ENCODE peak calls at places on chromosomes 1 and 21, in six cellular contexts. V is heart left ventricle; I is pancreas; Z is NT2/D1; B is A673; W is CD8-positive, alpha-beta memory T cell. D is an unnamed sample. For H3K36me3, the result is how much of the 10 kb centered on the place peaks cover.

GRCh38 chr1:237201155-237201554 is 159.2 kb downstream of the RYR2 start:
- DNase-seq in V (no peak), I (no peak), Z (no peak), B (no peak), W (no peak), D (no peak)

GRCh38 chr1:112307930-112308329 is 88.1 kb upstream of the CTTNBP2NL start:
- DNase-seq in V (no peak), I (no peak), Z (no peak), B (no peak), W (no peak), D (no peak)

GRCh38 chr1:1433804-1434130 is 1.7 kb upstream of the VWA1 start:
- DNase-seq in V (peak), I (no peak), Z (no peak), B (no peak), W (no peak), D (no peak)

GRCh38 chr1:23122023-23122738 is 46.5 kb downstream of the LUZP1 start:
- DNase-seq in V (no peak), I (no peak), Z (no peak), B (peak), W (no peak), D (no peak)

GRCh38 chr1:26102046-26102925 is 9.3 kb upstream of the PDIK1L start:
- DNase-seq in V (no peak), I (no peak), Z (no peak), B (no peak), W (no peak), D (no peak)

GRCh38 chr1:2480986-2481364 is 4.9 kb downstream of the PLCH2 start:
- DNase-seq in V (no peak), I (no peak), Z (no peak), B (no peak), W (no peak), D (no peak)

GRCh38 chr21:43824250-43824882 is 35.0 kb downstream of the RRP1 start:
- DNase-seq in V (peak), I (peak), Z (no peak), B (no peak), W (no peak), D (no peak)

GRCh38 chr1:52603680-52604501 is 1.7 kb downstream of the GPX7 start:
- DNase-seq in V (no peak), I (no peak), Z (no peak), B (no peak), W (no peak), D (no peak)

GRCh38 chr1:27418786-27419185 is 26.4 kb downstream of the GPR3 start:
- DNase-seq in V (no peak), I (no peak), Z (no peak), B (no peak), W (no peak), D (no peak)

GRCh38 chr1:175757381-175758015 is 14.1 kb upstream of the TNR start:
- DNase-seq in V (no peak), I (peak), Z (peak), B (peak), W (no peak), D (peak)

GRCh38 chr21:18443686-18444085 is 40.1 kb upstream of the TMPRSS15 start:
- DNase-seq in V (no peak), I (no peak), Z (no peak), B (no peak), W (no peak), D (peak)

GRCh38 chr1:165842363-165843129 is 15.1 kb downstream of the UCK2 start:
- DNase-seq in V (no peak), I (no peak), Z (no peak), B (peak), W (no peak), D (no peak)

GRCh38 chr21:40153351-40153750 is 286.1 kb downstream of the PCP4 start:
- DNase-seq in V (no peak), I (no peak), Z (no peak), B (no peak), W (no peak), D (no peak)

GRCh38 chr1:88774151-88774556 is 90.1 kb downstream of the PKN2 start:
- DNase-seq in V (no peak), I (no peak), Z (peak), B (no peak), W (no peak), D (peak)

GRCh38 chr1:19413999-19414398 is 71.3 kb downstream of the CAPZB start:
- DNase-seq in V (no peak), I (no peak), Z (no peak), B (no peak), W (no peak), D (no peak)

GRCh38 chr1:165124772-165125171 is 231.7 kb downstream of the LMX1A start:
- DNase-seq in V (no peak), I (no peak), Z (no peak), B (no peak), W (no peak), D (no peak)

GRCh38 chr1:30725450-30726095 is 2.2 kb upstream of the MATN1 start:
- DNase-seq in V (peak), I (no peak), Z (no peak), B (no peak), W (no peak), D (no peak)

GRCh38 chr1:16980473-16981268 is at the start of gene MFAP2:
- DNase-seq in V (no peak), I (peak), Z (no peak), B (peak), W (no peak), D (no peak)
- H3K4me3 ChIP-seq in V (peak), I (peak), Z (peak), B (peak), W (no peak), D (no peak)

GRCh38 chr1:56065729-56066128 is 513.6 kb downstream of the PLPP3 start:
- DNase-seq in V (no peak), I (no peak), Z (no peak), B (peak), W (no peak), D (no peak)
- H3K36me3 ChIP-seq in V (under half), I (under half), Z (under half), B (under half), W (under half), D (under half)

GRCh38 chr1:75135829-75136142 is 1.6 kb downstream of the LHX8 start:
- DNase-seq in V (no peak), I (no peak), Z (no peak), B (no peak), W (no peak), D (no peak)
- H3K4me3 ChIP-seq in V (no peak), I (peak), Z (peak), B (peak), W (no peak), D (no peak)

DNA sequence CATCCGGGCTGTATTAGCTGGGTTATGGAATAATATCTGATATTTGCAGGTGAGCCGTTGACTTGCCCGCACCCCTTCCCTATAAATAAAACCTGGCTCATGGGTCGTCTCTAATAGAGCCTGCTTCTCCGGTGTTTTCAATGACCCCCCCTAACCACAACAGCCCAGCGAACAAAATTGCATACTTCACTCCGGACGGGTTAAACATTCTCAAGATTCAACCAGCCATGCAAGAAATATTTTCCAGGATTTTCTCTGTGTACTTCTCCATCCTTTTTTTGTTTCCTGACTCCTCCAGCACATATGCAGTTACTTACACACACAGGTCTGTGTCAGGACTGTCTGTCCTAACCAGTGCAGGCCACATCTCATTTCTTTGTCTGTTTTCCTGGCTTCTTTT is 267.7 kb downstream of the ZNF648 start:
- DNase-seq in V (no peak), I (no peak), Z (no peak), B (no peak), W (no peak), D (no peak)
- H3K36me3 ChIP-seq in V (under half), I (under half), Z (under half), B (under half), W (under half), D (under half)

GRCh38 chr1:114037952-114038867 is 58.9 kb downstream of the OLFML3 start:
- DNase-seq in V (no peak), I (no peak), Z (peak), B (no peak), W (no peak), D (no peak)
- H3K4me3 ChIP-seq in V (no peak), I (no peak), Z (no peak), B (no peak), W (no peak), D (no peak)

GRCh38 chr1:183914283-183914682 is 109.4 kb downstream of the RGL1 start:
- DNase-seq in V (no peak), I (no peak), Z (no peak), B (no peak), W (no peak), D (no peak)

GRCh38 chr1:183915634-183916510 is 111.0 kb downstream of the RGL1 start:
- DNase-seq in V (no peak), I (no peak), Z (peak), B (peak), W (peak), D (no peak)

GRCh38 chr1:183913556-183913955 is 108.6 kb downstream of the RGL1 start:
- DNase-seq in V (no peak), I (no peak), Z (no peak), B (no peak), W (no peak), D (no peak)

GRCh38 chr1:183912265-183912886 is 107.5 kb downstream of the RGL1 start:
- DNase-seq in V (no peak), I (no peak), Z (no peak), B (no peak), W (no peak), D (no peak)

GRCh38 chr1:183914891-183915290 is 110.0 kb downstream of the RGL1 start:
- DNase-seq in V (no peak), I (no peak), Z (no peak), B (peak), W (no peak), D (no peak)
- H3K36me3 ChIP-seq in V (half or more), I (under half), Z (half or more), B (half or more), W (under half), D (under half)

GRCh38 chr1:156746716-156747631 is 4.5 kb downstream of the HDGF start:
- DNase-seq in V (peak), I (peak), Z (peak), B (peak), W (peak), D (peak)
- H3K4me3 ChIP-seq in V (peak), I (peak), Z (peak), B (peak), W (peak), D (no peak)

GRCh38 chr21:42684109-42684916 is 30.9 kb downstream of the PDE9A start:
- DNase-seq in V (peak), I (no peak), Z (no peak), B (no peak), W (no peak), D (peak)
- H3K36me3 ChIP-seq in V (under half), I (under half), Z (half or more), B (under half), W (under half), D (under half)

GRCh38 chr1:160206421-160207117 is 1.4 kb downstream of the PEA15 start:
- DNase-seq in V (no peak), I (no peak), Z (peak), B (no peak), W (no peak), D (no peak)
- H3K4me3 ChIP-seq in V (peak), I (peak), Z (peak), B (peak), W (no peak), D (no peak)